ENCODE peak calls at places on chromosomes 1 and 21, in four cellular contexts. Z is psoas muscle; V is stimulated activated CD8-positive, alpha-beta memory T cell treated with anti-CD3 and anti-CD28 coated beads, Interleukin-7, amount 100 ng/mL, for 1 hour; K is nucleus accumbens. O is an unnamed sample.

GRCh38 chr1:32255072-32256071 is 4.3 kb downstream of the LCK start:
- DNase-seq in K (no peak), Z (no peak), V (no peak), O (no peak)

GRCh38 chr1:85494957-85495266 is 30.0 kb upstream of the DDAH1 start:
- DNase-seq in K (no peak), V (no peak), Z (no peak), O (no peak)

GRCh38 chr1:153246825-153247224 is 12.7 kb upstream of the LORICRIN start:
- DNase-seq in V (no peak), Z (no peak), K (no peak), O (no peak)

GRCh38 chr21:39504230-39504629 is 52.5 kb downstream of the SH3BGR start:
- DNase-seq in V (no peak), Z (no peak), K (no peak), O (no peak)

GRCh38 chr1:155946633-155947219 is 5.3 kb downstream of the RXFP4 start:
- DNase-seq in Z (no peak), V (no peak), K (no peak), O (no peak)

GRCh38 chr1:204426035-204426436 is 14.4 kb upstream of the PPP1R15B start:
- DNase-seq in Z (no peak), V (no peak), K (no peak), O (no peak)

GRCh38 chr1:228277491-228278431 is 69.9 kb downstream of the OBSCN start:
- DNase-seq in Z (no peak), V (no peak), K (no peak), O (peak)

GRCh38 chr1:9809122-9809521 is 14.6 kb downstream of the CLSTN1 start:
- DNase-seq in V (no peak), Z (no peak), K (no peak), O (no peak)

GRCh38 chr1:5388622-5389021 is 603.6 kb downstream of the NPHP4 start:
- DNase-seq in V (no peak), K (no peak), Z (no peak), O (no peak)

GRCh38 chr1:182111496-182111895 is 50.0 kb upstream of the ZNF648 start:
- DNase-seq in K (no peak), V (no peak), Z (no peak), O (no peak)

GRCh38 chr1:52970149-52970548 is 43.1 kb downstream of the SCP2 start:
- DNase-seq in Z (no peak), V (no peak), K (no peak), O (no peak)

GRCh38 chr1:218480691-218481099 is 135.6 kb downstream of the TGFB2 start:
- DNase-seq in K (no peak), Z (no peak), V (no peak), O (no peak)

GRCh38 chr1:111937147-111937725 is 52.2 kb downstream of the KCND3 start:
- DNase-seq in K (no peak), V (no peak), Z (no peak), O (no peak)

GRCh38 chr1:64097859-64098258 is 105.6 kb upstream of the UBE2U start:
- DNase-seq in K (no peak), Z (no peak), V (no peak), O (no peak)

GRCh38 chr1:38000529-38001453 is 4.5 kb downstream of the FHL3 start:
- DNase-seq in K (no peak), Z (peak), V (no peak), O (peak)

GRCh38 chr1:8889103-8889846 is 10.8 kb upstream of the ENO1 start:
- DNase-seq in Z (peak), V (no peak), K (no peak), O (no peak)

GRCh38 chr1:169933999-169934725 is 40.5 kb upstream of the SCYL3 start:
- DNase-seq in K (no peak), V (no peak), Z (no peak), O (no peak)

O was measured in mesothelial cell of epicardium.